ENCODE peak calls at places on chromosomes 12 and 14, in eight cellular contexts. One of them, this sample, is unnamed. For H3K9me3 and H3K4me1, the result is how much of the 10 kb centered on the place peaks cover.

GRCh38 chr14:60648934-60649814 is at the start of gene SIX1:
- DNase-seq in tibial nerve: peak
- DNase-seq in pancreas: peak
- DNase-seq in left lung: peak
- DNase-seq in astrocyte: peak
- DNase-seq in Caco-2: peak
- DNase-seq in right cardiac atrium: peak
- DNase-seq in neural progenitor cell: peak
- DNase-seq in this sample: peak

GRCh38 chr14:66009104-66009503 is 477.1 kb upstream of the CCDC196 start:
- DNase-seq in tibial nerve: no peak
- DNase-seq in pancreas: no peak
- DNase-seq in left lung: no peak
- DNase-seq in astrocyte: peak
- DNase-seq in Caco-2: no peak
- DNase-seq in right cardiac atrium: no peak
- DNase-seq in neural progenitor cell: peak
- DNase-seq in this sample: peak

GRCh38 chr12:91986084-91986483 is 159.6 kb downstream of the BTG1 start:
- DNase-seq in tibial nerve: no peak
- DNase-seq in pancreas: no peak
- DNase-seq in left lung: no peak
- DNase-seq in astrocyte: peak
- DNase-seq in Caco-2: peak
- DNase-seq in right cardiac atrium: no peak
- DNase-seq in neural progenitor cell: peak
- DNase-seq in this sample: no peak

GRCh38 chr12:4250691-4251090 is 22.9 kb upstream of the CCND2 start:
- DNase-seq in tibial nerve: no peak
- DNase-seq in pancreas: no peak
- DNase-seq in left lung: no peak
- DNase-seq in astrocyte: no peak
- DNase-seq in Caco-2: no peak
- DNase-seq in right cardiac atrium: no peak
- DNase-seq in neural progenitor cell: no peak
- DNase-seq in this sample: no peak

GRCh38 chr14:92352158-92352985 is 29.4 kb downstream of the SLC24A4 start:
- DNase-seq in tibial nerve: no peak
- DNase-seq in pancreas: no peak
- DNase-seq in left lung: no peak
- DNase-seq in astrocyte: no peak
- DNase-seq in Caco-2: peak
- DNase-seq in right cardiac atrium: no peak
- DNase-seq in neural progenitor cell: peak
- DNase-seq in this sample: peak

GRCh38 chr12:121748218-121748570 is 35.6 kb downstream of the TMEM120B start:
- DNase-seq in tibial nerve: no peak
- DNase-seq in pancreas: no peak
- DNase-seq in left lung: no peak
- DNase-seq in astrocyte: no peak
- DNase-seq in Caco-2: no peak
- DNase-seq in right cardiac atrium: no peak
- DNase-seq in neural progenitor cell: no peak
- DNase-seq in this sample: no peak

GRCh38 chr12:53844989-53845836 is 93.4 kb upstream of the HOXC13 start:
- DNase-seq in tibial nerve: no peak
- DNase-seq in pancreas: no peak
- DNase-seq in left lung: no peak
- DNase-seq in astrocyte: peak
- DNase-seq in Caco-2: peak
- DNase-seq in right cardiac atrium: no peak
- DNase-seq in neural progenitor cell: no peak
- DNase-seq in this sample: no peak

GRCh38 chr14:34301107-34301734 is 160.8 kb downstream of the SPTSSA start:
- DNase-seq in tibial nerve: no peak
- DNase-seq in pancreas: no peak
- DNase-seq in left lung: no peak
- DNase-seq in astrocyte: peak
- DNase-seq in Caco-2: peak
- DNase-seq in right cardiac atrium: no peak
- DNase-seq in neural progenitor cell: peak
- DNase-seq in this sample: peak

GRCh38 chr12:16118586-16118985 is 158.9 kb downstream of the SLC15A5 start:
- DNase-seq in tibial nerve: no peak
- DNase-seq in pancreas: no peak
- DNase-seq in left lung: no peak
- DNase-seq in astrocyte: peak
- DNase-seq in Caco-2: no peak
- DNase-seq in right cardiac atrium: no peak
- DNase-seq in neural progenitor cell: peak
- DNase-seq in this sample: peak

GRCh38 chr12:132872975-132873421 is 14.4 kb downstream of the CHFR start:
- DNase-seq in tibial nerve: no peak
- DNase-seq in pancreas: no peak
- DNase-seq in left lung: no peak
- DNase-seq in astrocyte: no peak
- DNase-seq in Caco-2: no peak
- DNase-seq in right cardiac atrium: no peak
- DNase-seq in neural progenitor cell: no peak
- DNase-seq in this sample: no peak

GRCh38 chr14:46663382-46663781 is 11.8 kb upstream of the RPL10L start:
- DNase-seq in tibial nerve: no peak
- DNase-seq in pancreas: no peak
- DNase-seq in left lung: no peak
- DNase-seq in astrocyte: no peak
- DNase-seq in Caco-2: no peak
- DNase-seq in right cardiac atrium: no peak
- DNase-seq in neural progenitor cell: no peak
- DNase-seq in this sample: no peak

GRCh38 chr12:94815958-94816357 is 165.6 kb upstream of the TMCC3 start:
- DNase-seq in tibial nerve: no peak
- DNase-seq in pancreas: no peak
- DNase-seq in left lung: no peak
- DNase-seq in astrocyte: no peak
- DNase-seq in Caco-2: no peak
- DNase-seq in right cardiac atrium: no peak
- DNase-seq in neural progenitor cell: peak
- DNase-seq in this sample: peak
- H3K9me3 ChIP-seq in tibial nerve: under half
- H3K9me3 ChIP-seq in pancreas: under half
- H3K9me3 ChIP-seq in left lung: under half
- H3K9me3 ChIP-seq in astrocyte: under half
- H3K9me3 ChIP-seq in Caco-2: under half
- H3K9me3 ChIP-seq in right cardiac atrium: under half
- H3K9me3 ChIP-seq in neural progenitor cell: under half
- H3K9me3 ChIP-seq in this sample: under half

GRCh38 chr14:95495093-95495492 is 21.4 kb downstream of the SYNE3 start:
- DNase-seq in tibial nerve: no peak
- DNase-seq in pancreas: no peak
- DNase-seq in left lung: no peak
- DNase-seq in astrocyte: no peak
- DNase-seq in Caco-2: no peak
- DNase-seq in right cardiac atrium: peak
- DNase-seq in neural progenitor cell: no peak
- DNase-seq in this sample: no peak
- H3K4me1 ChIP-seq in tibial nerve: under half
- H3K4me1 ChIP-seq in pancreas: under half
- H3K4me1 ChIP-seq in left lung: under half
- H3K4me1 ChIP-seq in astrocyte: under half
- H3K4me1 ChIP-seq in Caco-2: half or more
- H3K4me1 ChIP-seq in right cardiac atrium: under half
- H3K4me1 ChIP-seq in neural progenitor cell: under half
- H3K4me1 ChIP-seq in this sample: under half

GRCh38 chr14:20223410-20223809 is at the start of gene OR11H6:
- DNase-seq in tibial nerve: no peak
- DNase-seq in pancreas: no peak
- DNase-seq in left lung: no peak
- DNase-seq in astrocyte: no peak
- DNase-seq in Caco-2: no peak
- DNase-seq in right cardiac atrium: no peak
- DNase-seq in neural progenitor cell: no peak
- DNase-seq in this sample: no peak
- H3K9me3 ChIP-seq in tibial nerve: under half
- H3K9me3 ChIP-seq in pancreas: under half
- H3K9me3 ChIP-seq in left lung: under half
- H3K9me3 ChIP-seq in astrocyte: under half
- H3K9me3 ChIP-seq in Caco-2: under half
- H3K9me3 ChIP-seq in right cardiac atrium: under half
- H3K9me3 ChIP-seq in neural progenitor cell: under half
- H3K9me3 ChIP-seq in this sample: half or more

DNA sequence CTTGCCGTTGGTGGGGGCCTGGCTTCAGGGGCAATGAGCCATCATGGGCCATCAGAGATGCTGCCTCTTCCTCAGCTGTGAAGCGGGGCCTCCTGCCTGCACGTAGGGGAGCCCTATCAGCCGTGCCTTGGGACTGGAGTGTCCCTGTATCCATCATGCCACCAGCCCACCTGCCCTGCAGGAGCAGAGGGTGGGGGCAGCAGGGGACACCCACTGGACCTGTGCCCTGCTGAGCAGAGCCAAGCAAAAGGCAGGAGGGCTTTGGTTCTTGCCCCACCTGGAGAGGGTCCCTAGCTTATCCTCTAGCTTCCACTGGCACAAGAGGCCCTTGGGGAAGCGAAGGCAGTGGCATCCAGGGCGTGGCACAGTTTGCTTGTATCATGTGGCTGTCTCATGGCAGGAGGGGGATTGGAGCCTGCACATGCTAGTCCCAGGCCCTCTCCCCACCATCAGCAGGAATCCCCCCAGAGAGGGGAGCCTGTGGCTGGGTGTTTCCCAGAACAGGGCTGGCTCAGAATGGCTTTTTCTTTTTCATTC is 10.1 kb downstream of the ADSS1 start:
- DNase-seq in tibial nerve: no peak
- DNase-seq in pancreas: no peak
- DNase-seq in left lung: no peak
- DNase-seq in astrocyte: no peak
- DNase-seq in Caco-2: no peak
- DNase-seq in right cardiac atrium: no peak
- DNase-seq in neural progenitor cell: no peak
- DNase-seq in this sample: no peak
- H3K4me1 ChIP-seq in tibial nerve: under half
- H3K4me1 ChIP-seq in pancreas: under half
- H3K4me1 ChIP-seq in left lung: under half
- H3K4me1 ChIP-seq in astrocyte: under half
- H3K4me1 ChIP-seq in Caco-2: under half
- H3K4me1 ChIP-seq in right cardiac atrium: under half
- H3K4me1 ChIP-seq in neural progenitor cell: under half
- H3K4me1 ChIP-seq in this sample: under half

GRCh38 chr12:31875609-31875964 is 83.6 kb upstream of the RESF1 start:
- DNase-seq in tibial nerve: no peak
- DNase-seq in pancreas: no peak
- DNase-seq in left lung: no peak
- DNase-seq in astrocyte: no peak
- DNase-seq in Caco-2: no peak
- DNase-seq in right cardiac atrium: no peak
- DNase-seq in neural progenitor cell: no peak
- DNase-seq in this sample: no peak

GRCh38 chr12:31876568-31877424 is 82.4 kb upstream of the RESF1 start:
- DNase-seq in tibial nerve: no peak
- DNase-seq in pancreas: peak
- DNase-seq in left lung: peak
- DNase-seq in astrocyte: no peak
- DNase-seq in Caco-2: no peak
- DNase-seq in right cardiac atrium: no peak
- DNase-seq in neural progenitor cell: no peak
- DNase-seq in this sample: no peak

GRCh38 chr12:31872831-31873604 is 86.2 kb upstream of the RESF1 start:
- DNase-seq in tibial nerve: no peak
- DNase-seq in pancreas: no peak
- DNase-seq in left lung: no peak
- DNase-seq in astrocyte: no peak
- DNase-seq in Caco-2: no peak
- DNase-seq in right cardiac atrium: no peak
- DNase-seq in neural progenitor cell: no peak
- DNase-seq in this sample: no peak

GRCh38 chr12:31877884-31878283 is 81.3 kb upstream of the RESF1 start:
- DNase-seq in tibial nerve: no peak
- DNase-seq in pancreas: no peak
- DNase-seq in left lung: no peak
- DNase-seq in astrocyte: no peak
- DNase-seq in Caco-2: no peak
- DNase-seq in right cardiac atrium: no peak
- DNase-seq in neural progenitor cell: no peak
- DNase-seq in this sample: peak

GRCh38 chr12:31874961-31875608 is 84.1 kb upstream of the RESF1 start:
- DNase-seq in tibial nerve: no peak
- DNase-seq in pancreas: peak
- DNase-seq in left lung: peak
- DNase-seq in astrocyte: peak
- DNase-seq in Caco-2: no peak
- DNase-seq in right cardiac atrium: peak
- DNase-seq in neural progenitor cell: no peak
- DNase-seq in this sample: peak
- H3K9me3 ChIP-seq in tibial nerve: under half
- H3K9me3 ChIP-seq in pancreas: under half
- H3K9me3 ChIP-seq in left lung: under half
- H3K9me3 ChIP-seq in astrocyte: under half
- H3K9me3 ChIP-seq in Caco-2: under half
- H3K9me3 ChIP-seq in right cardiac atrium: under half
- H3K9me3 ChIP-seq in neural progenitor cell: under half
- H3K9me3 ChIP-seq in this sample: under half

This sample was measured in endodermal cell.